ENCODE peak calls at places on chromosomes 13 and 19, in ten cellular contexts. F is GOT3, U is left colon, W is fibroblast of lung, P is substantia nigra, Q is upper lobe of left lung, X is Caki2, J is myocyte, Y is heart right ventricle, L is T-cell. H is an unnamed sample.
A peak's percentile ranks its signal among the peaks of the same experiment; 100 is the strongest.

GRCh38 chr13:102697929-102698648 is 3.2 kb upstream of the METTL21C start:
- DNase-seq in F (no peak), U (no peak), W (no peak), P (no peak), Q (no peak), X (no peak), J (no peak), Y (no peak), L (no peak), H (no peak)

GRCh38 chr13:76856141-76856571 is 30.0 kb downstream of the KCTD12 start:
- DNase-seq in F (no peak), U (no peak), W (peak; percentile 75), P (no peak), Q (no peak), X (peak; percentile 77), J (peak; percentile 50), Y (no peak), L (no peak), H (no peak)

GRCh38 chr19:31303262-31303815 is 45.9 kb downstream of the TSHZ3 start:
- DNase-seq in F (no peak), U (no peak), W (no peak), P (no peak), Q (no peak), X (no peak), J (no peak), Y (no peak), L (no peak), H (no peak)

GRCh38 chr13:30443957-30444404 is 21.7 kb downstream of the UBE2L5 start:
- DNase-seq in F (no peak), U (no peak), W (no peak), P (no peak), Q (no peak), X (no peak), J (no peak), Y (no peak), L (no peak), H (no peak)

GRCh38 chr13:107205318-107206112 is 637.6 kb upstream of the ARGLU1 start:
- DNase-seq in F (no peak), U (no peak), W (peak; percentile 45), P (peak; percentile 44), Q (peak; percentile 70), X (peak; percentile 49), J (peak; percentile 52), Y (peak; percentile 70), L (no peak), H (peak; percentile 25)

GRCh38 chr19:16016226-16017137 is 59.8 kb upstream of the TPM4 start:
- DNase-seq in F (no peak), U (no peak), W (no peak), P (no peak), Q (no peak), X (no peak), J (no peak), Y (no peak), L (peak; percentile 19), H (no peak)

GRCh38 chr13:24664726-24665409 is 15.3 kb upstream of the ATP12A start:
- DNase-seq in F (no peak), U (no peak), W (peak; percentile 83), P (no peak), Q (no peak), X (no peak), J (no peak), Y (no peak), L (no peak), H (no peak)

GRCh38 chr19:33374406-33374703 is 846 bp downstream of the CEBPG start:
- DNase-seq in F (no peak), U (no peak), W (peak; percentile 20), P (no peak), Q (no peak), X (no peak), J (peak; percentile 30), Y (no peak), L (no peak), H (no peak)

GRCh38 chr19:33133438-33134031 is 1.6 kb downstream of the WDR88 start:
- DNase-seq in F (no peak), U (no peak), W (no peak), P (no peak), Q (no peak), X (no peak), J (no peak), Y (no peak), L (no peak), H (no peak)

GRCh38 chr13:51912091-51912490 is 50.3 kb downstream of the CCDC70 start:
- DNase-seq in F (no peak), U (no peak), W (peak; percentile 18), P (peak; percentile 53), Q (peak; percentile 38), X (no peak), J (peak; percentile 46), Y (no peak), L (no peak), H (no peak)

GRCh38 chr13:113668491-113668971 is 1.5 kb downstream of the GRK1 start:
- DNase-seq in F (no peak), U (no peak), W (no peak), P (no peak), Q (peak; percentile 15), X (no peak), J (no peak), Y (no peak), L (no peak), H (peak; percentile 4)

GRCh38 chr19:1864480-1865171 is 1.2 kb upstream of the KLF16 start:
- DNase-seq in F (no peak), U (peak; percentile 77), W (peak; percentile 36), P (peak; percentile 66), Q (peak; percentile 82), X (peak; percentile 61), J (peak; percentile 82), Y (peak; percentile 82), L (peak; percentile 28), H (peak; percentile 73)

GRCh38 chr13:43522788-43523187 is 264.0 kb downstream of the ENOX1 start:
- DNase-seq in F (no peak), U (no peak), W (peak; percentile 77), P (no peak), Q (no peak), X (no peak), J (peak; percentile 65), Y (no peak), L (no peak), H (no peak)

GRCh38 chr19:32677657-32678056 is 2.0 kb downstream of the RGS9BP start:
- DNase-seq in F (no peak), U (no peak), W (no peak), P (no peak), Q (no peak), X (no peak), J (peak; percentile 53), Y (no peak), L (no peak), H (no peak)

GRCh38 chr13:27820524-27821482 is 28.5 kb downstream of the GSX1 start:
- DNase-seq in F (no peak), U (no peak), W (no peak), P (no peak), Q (no peak), X (no peak), J (no peak), Y (no peak), L (no peak), H (no peak)

GRCh38 chr13:57340878-57341277 is 173.9 kb downstream of the PRR20E start:
- DNase-seq in F (no peak), U (no peak), W (no peak), P (no peak), Q (no peak), X (no peak), J (no peak), Y (no peak), L (no peak), H (no peak)

GRCh38 chr19:38842439-38843174 is 7.2 kb downstream of the HNRNPL start:
- DNase-seq in F (no peak), U (no peak), W (no peak), P (no peak), Q (peak; percentile 36), X (no peak), J (no peak), Y (no peak), L (peak; percentile 84), H (peak; percentile 53)

GRCh38 chr19:3110126-3110825 is 16.1 kb downstream of the GNA11 start:
- DNase-seq in F (no peak), U (no peak), W (no peak), P (no peak), Q (no peak), X (no peak), J (no peak), Y (no peak), L (no peak), H (no peak)

GRCh38 chr19:47628058-47628771 is 19.3 kb downstream of the BICRA start:
- DNase-seq in F (no peak), U (no peak), W (no peak), P (no peak), Q (no peak), X (no peak), J (no peak), Y (no peak), L (no peak), H (no peak)

GRCh38 chr19:11261902-11262839 is at the start of gene DOCK6:
- DNase-seq in F (no peak), U (peak; percentile 37), W (no peak), P (no peak), Q (peak; percentile 44), X (no peak), J (peak; percentile 50), Y (peak; percentile 56), L (no peak), H (peak; percentile 33)

GRCh38 chr13:43629691-43630480 is 156.9 kb downstream of the ENOX1 start:
- DNase-seq in F (no peak), U (no peak), W (no peak), P (no peak), Q (no peak), X (no peak), J (no peak), Y (no peak), L (no peak), H (no peak)

GRCh38 chr19:18502633-18503294 is 19.1 kb downstream of the ELL start:
- DNase-seq in F (no peak), U (no peak), W (no peak), P (peak; percentile 53), Q (peak; percentile 54), X (no peak), J (peak; percentile 71), Y (peak; percentile 56), L (no peak), H (no peak)

GRCh38 chr13:49020328-49020727 is 44.6 kb downstream of the FNDC3A start:
- DNase-seq in F (no peak), U (no peak), W (no peak), P (no peak), Q (no peak), X (no peak), J (no peak), Y (no peak), L (no peak), H (no peak)

GRCh38 chr13:111328111-111328802 is 7.8 kb downstream of the TEX29 start:
- DNase-seq in F (no peak), U (no peak), W (no peak), P (no peak), Q (no peak), X (no peak), J (no peak), Y (no peak), L (peak; percentile 9), H (no peak)

GRCh38 chr19:43438291-43439162 is 23.8 kb downstream of the TEX101 start:
- DNase-seq in F (no peak), U (peak; percentile 47), W (peak; percentile 53), P (no peak), Q (peak; percentile 29), X (no peak), J (peak; percentile 92), Y (peak; percentile 61), L (no peak), H (no peak)

GRCh38 chr13:76853481-76853880 is 32.7 kb downstream of the KCTD12 start:
- DNase-seq in F (no peak), U (no peak), W (peak; percentile 60), P (no peak), Q (no peak), X (peak; percentile 59), J (no peak), Y (no peak), L (no peak), H (no peak)

GRCh38 chr13:39374741-39375189 is 228.2 kb downstream of the LHFPL6 start:
- DNase-seq in F (no peak), U (no peak), W (peak; percentile 12), P (no peak), Q (no peak), X (no peak), J (no peak), Y (no peak), L (no peak), H (no peak)

GRCh38 chr13:96422002-96422401 is 332.1 kb downstream of the HS6ST3 start:
- DNase-seq in F (no peak), U (no peak), W (no peak), P (no peak), Q (no peak), X (no peak), J (no peak), Y (no peak), L (no peak), H (no peak)

H was measured in pancreas.